ENCODE peak calls at places on chromosomes 4 and X, in five cellular contexts. T is spleen; X is mammary epithelial cell; B is effector memory CD4-positive, alpha-beta T cell; H is Panc1. F is an unnamed sample.

GRCh38 chr4:146243141-146243882 is 29.0 kb downstream of the REELD1 start:
- DNase-seq in H (no peak), B (no peak), X (no peak), T (peak; percentile 84), F (no peak)

GRCh38 chr4:1721666-1722550 is 587 bp downstream of the TACC3 start:
- DNase-seq in X (no peak), H (no peak), T (peak; percentile 80), B (no peak), F (no peak)

GRCh38 chr4:54942735-54943134 is 182.7 kb downstream of the KDR start:
- DNase-seq in X (no peak), T (no peak), H (no peak), B (no peak), F (no peak)

GRCh38 chr4:188201851-188202250 is 62.6 kb downstream of the TRIML1 start:
- DNase-seq in B (no peak), H (no peak), X (no peak), T (no peak), F (no peak)

GRCh38 chrX:53262918-53263394 is 18.4 kb downstream of the IQSEC2 start:
- DNase-seq in H (no peak), B (no peak), T (peak; percentile 13), X (peak; percentile 60), F (no peak)

GRCh38 chr4:40283413-40283812 is 51.7 kb upstream of the CHRNA9 start:
- DNase-seq in T (no peak), B (no peak), H (no peak), X (no peak), F (no peak)

GRCh38 chrX:7132335-7133035 is 15.0 kb upstream of the STS start:
- DNase-seq in H (no peak), X (peak; percentile 92), T (no peak), B (no peak), F (peak; percentile 74)

GRCh38 chr4:128349921-128350320 is 62.3 kb upstream of the PGRMC2 start:
- DNase-seq in B (no peak), H (no peak), X (no peak), T (no peak), F (no peak)

GRCh38 chrX:3393168-3393567 is 46.7 kb upstream of the MXRA5 start:
- DNase-seq in B (no peak), T (no peak), X (no peak), H (no peak), F (no peak)

GRCh38 chrX:122517781-122518180 is 666.3 kb upstream of the GRIA3 start:
- DNase-seq in B (no peak), T (no peak), X (peak; percentile 69), H (no peak), F (no peak)

GRCh38 chr4:168652818-168653217 is 156.0 kb downstream of the PALLD start:
- DNase-seq in T (no peak), H (no peak), X (no peak), B (no peak), F (no peak)

DNA sequence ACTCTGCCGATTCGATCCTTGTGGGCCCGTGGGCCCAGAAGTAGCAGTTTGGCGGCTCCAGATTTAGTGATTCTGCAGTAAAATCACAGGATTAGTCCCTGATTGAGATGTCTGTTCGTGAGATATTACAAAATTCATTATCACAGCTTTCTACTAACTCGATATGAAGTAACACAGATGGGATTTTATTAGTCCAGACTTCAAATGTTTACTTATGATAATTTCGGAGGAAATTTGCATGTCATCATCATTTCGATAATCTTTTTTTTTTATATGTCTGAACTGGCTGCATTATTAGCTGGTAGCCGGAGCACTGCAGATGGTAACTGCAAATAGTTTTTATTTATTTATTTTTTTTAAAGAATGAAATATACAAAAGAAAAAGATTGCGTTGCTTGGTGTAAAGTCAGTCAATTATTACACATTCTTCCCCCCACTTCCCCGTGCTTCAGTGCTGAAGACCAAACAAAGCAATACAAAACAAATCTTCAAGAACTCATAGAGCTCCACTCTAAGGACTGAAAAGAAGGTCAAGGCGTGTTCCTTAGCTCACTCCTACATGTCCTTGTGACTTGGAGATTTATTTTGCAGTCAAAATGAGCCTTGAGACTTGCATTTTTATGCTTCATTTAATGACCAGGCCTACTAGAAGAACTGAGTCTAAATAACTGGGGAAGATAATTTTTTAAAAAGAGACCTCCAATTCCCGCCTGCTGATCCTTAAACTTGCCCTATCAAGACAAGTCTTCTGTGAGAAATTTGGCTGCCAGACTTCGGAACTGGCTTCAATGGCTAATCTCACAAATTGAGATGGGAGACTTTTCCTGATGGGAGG is 11.7 kb upstream of the PITX2 start:
- DNase-seq in B (no peak), H (no peak), X (no peak), T (no peak), F (no peak)
- H3K9me3 ChIP-seq in B (no peaks in the 10 kb centered on the region), H (no peaks in the 10 kb centered on the region), X (peaks cover 4% of the 10 kb centered on the region), T (no peaks in the 10 kb centered on the region), F (no peaks in the 10 kb centered on the region)

GRCh38 chr4:95091272-95091671 is 333.5 kb downstream of the BMPR1B start:
- DNase-seq in H (no peak), X (no peak), B (no peak), T (no peak), F (no peak)
- H3K27ac ChIP-seq in H (no peak overlapping the region), X (no peak overlapping the region), B (no peak overlapping the region), T (no peak overlapping the region), F (no peak overlapping the region)

DNA sequence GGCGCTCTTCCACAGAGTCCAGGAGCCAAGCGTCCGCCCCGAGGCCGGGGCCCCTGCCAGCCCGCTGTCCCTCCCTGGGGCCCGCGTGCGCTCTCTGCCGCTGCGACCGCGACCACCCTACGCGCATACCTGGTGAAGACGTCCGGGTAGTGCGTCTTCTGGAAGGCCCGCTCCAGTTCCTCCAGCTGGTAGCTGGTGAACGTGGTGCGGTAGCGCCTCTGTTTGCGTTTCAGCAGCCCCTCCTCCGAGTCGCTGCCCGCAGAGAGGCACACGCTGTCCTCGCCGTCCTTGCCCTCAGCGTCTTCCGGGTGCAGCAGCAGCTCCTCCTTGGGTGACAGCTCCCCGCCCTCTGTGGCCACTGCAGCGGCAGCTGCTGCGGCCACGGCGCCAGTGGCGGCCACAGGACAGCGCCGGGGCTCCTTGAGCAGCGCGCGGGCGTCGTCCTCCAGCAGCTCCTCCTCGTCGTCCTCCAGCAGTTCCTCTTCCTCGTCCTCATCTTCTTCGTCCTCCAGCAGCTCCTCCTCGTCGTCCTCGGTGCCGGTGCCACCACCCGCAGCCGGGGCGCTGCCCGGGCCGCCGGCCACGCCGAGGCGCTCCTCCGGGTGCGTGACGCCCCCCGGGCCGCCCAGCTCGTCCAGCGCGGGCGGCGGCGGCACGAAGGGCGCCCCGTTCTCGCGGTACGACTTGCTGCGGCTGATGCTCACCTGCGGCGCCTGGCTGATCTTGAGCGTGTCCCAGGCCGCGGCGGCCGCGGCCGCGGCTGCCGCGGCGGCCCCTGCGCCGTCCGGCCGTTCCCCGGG is 2.8 kb downstream of the ARX start:
- DNase-seq in B (no peak), T (no peak), H (no peak), X (no peak), F (no peak)
- H3K9me3 ChIP-seq in B (no peaks in the 10 kb centered on the region), T (no peaks in the 10 kb centered on the region), H (no peaks in the 10 kb centered on the region), X (peaks cover 3% of the 10 kb centered on the region), F (no peaks in the 10 kb centered on the region)

GRCh38 chrX:41332988-41333743 is 796 bp upstream of the DDX3X start:
- DNase-seq in T (peak; percentile 97), X (peak; percentile 82), B (peak; percentile 75), H (no peak), F (peak; percentile 92)

GRCh38 chrX:41332408-41332987 is 1.5 kb upstream of the DDX3X start:
- DNase-seq in B (peak; percentile 6), X (no peak), T (no peak), H (no peak), F (no peak)

GRCh38 chrX:41333994-41334865 is at the start of gene DDX3X:
- DNase-seq in B (peak; percentile 75), T (peak; percentile 97), X (peak; percentile 91), H (no peak), F (peak; percentile 92)

GRCh38 chrX:41333744-41333993 is 293 bp upstream of the DDX3X start:
- DNase-seq in B (no peak), X (no peak), H (peak; percentile 64), T (no peak), F (no peak)

DNA sequence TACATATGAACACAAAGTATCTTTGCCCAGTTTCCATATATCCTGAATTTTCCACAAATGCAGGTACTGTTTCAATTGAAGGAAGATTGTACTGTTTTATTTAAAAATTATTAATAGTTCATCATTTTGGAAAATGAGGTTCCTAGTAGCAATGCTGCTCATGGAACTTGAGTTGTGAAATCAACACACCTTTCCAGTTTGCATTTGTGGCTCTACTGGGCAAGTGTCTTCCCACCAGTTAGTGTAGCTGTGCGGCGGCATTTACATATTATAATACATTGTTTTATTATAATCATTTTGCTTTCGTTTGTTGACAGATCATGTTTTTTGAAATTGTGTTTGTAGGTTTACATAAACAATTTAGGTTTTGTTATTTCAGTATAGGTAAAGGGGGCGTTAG is 2.0 kb upstream of the DDX3X start:
- DNase-seq in B (no peak), T (no peak), H (no peak), X (no peak), F (no peak)
- H3K27ac ChIP-seq in B (peak overlapping the region; percentile 99), T (peak overlapping the region; percentile 99), H (peak overlapping the region; percentile 94), X (peak overlapping the region; percentile 99), F (peak overlapping the region; percentile 100)

F was measured in pancreas.